ENCODE peak calls at places on chromosomes 6 and 20, in ten cellular contexts. One of them, this sample, is unnamed.

GRCh38 chr6:124655856-124656255 is 306.4 kb upstream of the RNF217 start:
- DNase-seq in adipocyte: no peak
- DNase-seq in neural progenitor cell: no peak
- DNase-seq in iris pigment epithelial cell: no peak
- DNase-seq in memory B cell: no peak
- DNase-seq in AG10803: no peak
- DNase-seq in thoracic aorta: no peak
- DNase-seq in body of pancreas: no peak
- DNase-seq in stimulated activated naive B cell treated with anti-CD40 and anti-IgM and Interleukin-4, amounts not matched to agents 10 μg/mL and 1 μg/mL and 100 μg/mL, for 72 hours: no peak
- DNase-seq in stimulated activated CD8-positive, alpha-beta memory T cell treated with anti-CD3 and anti-CD28 coated beads, Interleukin-4, amount 100 ng/mL, for 24 hours: no peak
- DNase-seq in this sample: no peak

GRCh38 chr6:51536728-51537127 is 550.7 kb downstream of the PKHD1 start:
- DNase-seq in adipocyte: no peak
- DNase-seq in neural progenitor cell: no peak
- DNase-seq in iris pigment epithelial cell: no peak
- DNase-seq in memory B cell: no peak
- DNase-seq in AG10803: no peak
- DNase-seq in thoracic aorta: no peak
- DNase-seq in body of pancreas: no peak
- DNase-seq in stimulated activated naive B cell treated with anti-CD40 and anti-IgM and Interleukin-4, amounts not matched to agents 10 μg/mL and 1 μg/mL and 100 μg/mL, for 72 hours: no peak
- DNase-seq in stimulated activated CD8-positive, alpha-beta memory T cell treated with anti-CD3 and anti-CD28 coated beads, Interleukin-4, amount 100 ng/mL, for 24 hours: no peak
- DNase-seq in this sample: no peak

GRCh38 chr20:40255368-40255767 is 433.7 kb downstream of the MAFB start:
- DNase-seq in adipocyte: peak; percentile 4
- DNase-seq in neural progenitor cell: no peak
- DNase-seq in iris pigment epithelial cell: no peak
- DNase-seq in memory B cell: no peak
- DNase-seq in AG10803: peak; percentile 70
- DNase-seq in thoracic aorta: no peak
- DNase-seq in body of pancreas: no peak
- DNase-seq in stimulated activated naive B cell treated with anti-CD40 and anti-IgM and Interleukin-4, amounts not matched to agents 10 μg/mL and 1 μg/mL and 100 μg/mL, for 72 hours: no peak
- DNase-seq in stimulated activated CD8-positive, alpha-beta memory T cell treated with anti-CD3 and anti-CD28 coated beads, Interleukin-4, amount 100 ng/mL, for 24 hours: no peak
- DNase-seq in this sample: no peak

GRCh38 chr20:31454374-31454773 is 13.9 kb downstream of the DEFB123 start:
- DNase-seq in adipocyte: no peak
- DNase-seq in neural progenitor cell: no peak
- DNase-seq in iris pigment epithelial cell: no peak
- DNase-seq in memory B cell: no peak
- DNase-seq in AG10803: no peak
- DNase-seq in thoracic aorta: no peak
- DNase-seq in body of pancreas: no peak
- DNase-seq in stimulated activated naive B cell treated with anti-CD40 and anti-IgM and Interleukin-4, amounts not matched to agents 10 μg/mL and 1 μg/mL and 100 μg/mL, for 72 hours: no peak
- DNase-seq in stimulated activated CD8-positive, alpha-beta memory T cell treated with anti-CD3 and anti-CD28 coated beads, Interleukin-4, amount 100 ng/mL, for 24 hours: no peak
- DNase-seq in this sample: no peak

GRCh38 chr20:57990396-57990987 is 238.0 kb downstream of the ANKRD60 start:
- DNase-seq in adipocyte: peak; percentile 66
- DNase-seq in neural progenitor cell: no peak
- DNase-seq in iris pigment epithelial cell: peak; percentile 12
- DNase-seq in memory B cell: no peak
- DNase-seq in AG10803: peak; percentile 86
- DNase-seq in thoracic aorta: no peak
- DNase-seq in body of pancreas: no peak
- DNase-seq in stimulated activated naive B cell treated with anti-CD40 and anti-IgM and Interleukin-4, amounts not matched to agents 10 μg/mL and 1 μg/mL and 100 μg/mL, for 72 hours: no peak
- DNase-seq in stimulated activated CD8-positive, alpha-beta memory T cell treated with anti-CD3 and anti-CD28 coated beads, Interleukin-4, amount 100 ng/mL, for 24 hours: no peak
- DNase-seq in this sample: no peak

GRCh38 chr20:44832724-44833123 is 22.4 kb upstream of the RIMS4 start:
- DNase-seq in adipocyte: peak; percentile 7
- DNase-seq in neural progenitor cell: no peak
- DNase-seq in iris pigment epithelial cell: peak; percentile 29
- DNase-seq in memory B cell: no peak
- DNase-seq in AG10803: peak; percentile 12
- DNase-seq in thoracic aorta: no peak
- DNase-seq in body of pancreas: no peak
- DNase-seq in stimulated activated naive B cell treated with anti-CD40 and anti-IgM and Interleukin-4, amounts not matched to agents 10 μg/mL and 1 μg/mL and 100 μg/mL, for 72 hours: no peak
- DNase-seq in stimulated activated CD8-positive, alpha-beta memory T cell treated with anti-CD3 and anti-CD28 coated beads, Interleukin-4, amount 100 ng/mL, for 24 hours: no peak
- DNase-seq in this sample: peak; percentile 56

GRCh38 chr20:48845000-48845399 is 17.2 kb upstream of the PREX1 start:
- DNase-seq in adipocyte: no peak
- DNase-seq in neural progenitor cell: no peak
- DNase-seq in iris pigment epithelial cell: peak; percentile 74
- DNase-seq in memory B cell: no peak
- DNase-seq in AG10803: no peak
- DNase-seq in thoracic aorta: no peak
- DNase-seq in body of pancreas: no peak
- DNase-seq in stimulated activated naive B cell treated with anti-CD40 and anti-IgM and Interleukin-4, amounts not matched to agents 10 μg/mL and 1 μg/mL and 100 μg/mL, for 72 hours: no peak
- DNase-seq in stimulated activated CD8-positive, alpha-beta memory T cell treated with anti-CD3 and anti-CD28 coated beads, Interleukin-4, amount 100 ng/mL, for 24 hours: no peak
- DNase-seq in this sample: no peak

GRCh38 chr6:85066270-85066669 is 301.9 kb upstream of the TBX18 start:
- DNase-seq in adipocyte: no peak
- DNase-seq in neural progenitor cell: no peak
- DNase-seq in iris pigment epithelial cell: no peak
- DNase-seq in memory B cell: no peak
- DNase-seq in AG10803: peak; percentile 20
- DNase-seq in thoracic aorta: no peak
- DNase-seq in body of pancreas: no peak
- DNase-seq in stimulated activated naive B cell treated with anti-CD40 and anti-IgM and Interleukin-4, amounts not matched to agents 10 μg/mL and 1 μg/mL and 100 μg/mL, for 72 hours: no peak
- DNase-seq in stimulated activated CD8-positive, alpha-beta memory T cell treated with anti-CD3 and anti-CD28 coated beads, Interleukin-4, amount 100 ng/mL, for 24 hours: no peak
- DNase-seq in this sample: no peak

GRCh38 chr6:28824793-28825731 is 98.7 kb downstream of the TRIM27 start:
- DNase-seq in adipocyte: no peak
- DNase-seq in neural progenitor cell: peak; percentile 56
- DNase-seq in iris pigment epithelial cell: peak; percentile 30
- DNase-seq in memory B cell: no peak
- DNase-seq in AG10803: no peak
- DNase-seq in thoracic aorta: no peak
- DNase-seq in body of pancreas: no peak
- DNase-seq in stimulated activated naive B cell treated with anti-CD40 and anti-IgM and Interleukin-4, amounts not matched to agents 10 μg/mL and 1 μg/mL and 100 μg/mL, for 72 hours: no peak
- DNase-seq in stimulated activated CD8-positive, alpha-beta memory T cell treated with anti-CD3 and anti-CD28 coated beads, Interleukin-4, amount 100 ng/mL, for 24 hours: no peak
- DNase-seq in this sample: peak; percentile 68

GRCh38 chr6:140988780-140989179 is 1143.9 kb upstream of the GJE1 start:
- DNase-seq in adipocyte: peak; percentile 74
- DNase-seq in neural progenitor cell: no peak
- DNase-seq in iris pigment epithelial cell: peak; percentile 63
- DNase-seq in memory B cell: no peak
- DNase-seq in AG10803: peak; percentile 36
- DNase-seq in thoracic aorta: no peak
- DNase-seq in body of pancreas: no peak
- DNase-seq in stimulated activated naive B cell treated with anti-CD40 and anti-IgM and Interleukin-4, amounts not matched to agents 10 μg/mL and 1 μg/mL and 100 μg/mL, for 72 hours: no peak
- DNase-seq in stimulated activated CD8-positive, alpha-beta memory T cell treated with anti-CD3 and anti-CD28 coated beads, Interleukin-4, amount 100 ng/mL, for 24 hours: no peak
- DNase-seq in this sample: no peak

GRCh38 chr20:46823753-46824152 is 70.9 kb upstream of the EYA2 start:
- DNase-seq in adipocyte: no peak
- DNase-seq in neural progenitor cell: no peak
- DNase-seq in iris pigment epithelial cell: no peak
- DNase-seq in memory B cell: no peak
- DNase-seq in AG10803: no peak
- DNase-seq in thoracic aorta: no peak
- DNase-seq in body of pancreas: no peak
- DNase-seq in stimulated activated naive B cell treated with anti-CD40 and anti-IgM and Interleukin-4, amounts not matched to agents 10 μg/mL and 1 μg/mL and 100 μg/mL, for 72 hours: no peak
- DNase-seq in stimulated activated CD8-positive, alpha-beta memory T cell treated with anti-CD3 and anti-CD28 coated beads, Interleukin-4, amount 100 ng/mL, for 24 hours: no peak
- DNase-seq in this sample: no peak

GRCh38 chr6:8301502-8301901 is 133.8 kb downstream of the SLC35B3 start:
- DNase-seq in adipocyte: no peak
- DNase-seq in neural progenitor cell: no peak
- DNase-seq in iris pigment epithelial cell: no peak
- DNase-seq in memory B cell: no peak
- DNase-seq in AG10803: no peak
- DNase-seq in thoracic aorta: no peak
- DNase-seq in body of pancreas: no peak
- DNase-seq in stimulated activated naive B cell treated with anti-CD40 and anti-IgM and Interleukin-4, amounts not matched to agents 10 μg/mL and 1 μg/mL and 100 μg/mL, for 72 hours: no peak
- DNase-seq in stimulated activated CD8-positive, alpha-beta memory T cell treated with anti-CD3 and anti-CD28 coated beads, Interleukin-4, amount 100 ng/mL, for 24 hours: no peak
- DNase-seq in this sample: no peak

GRCh38 chr20:56323656-56324055 is 35.1 kb upstream of the FAM210B start:
- DNase-seq in adipocyte: no peak
- DNase-seq in neural progenitor cell: no peak
- DNase-seq in iris pigment epithelial cell: no peak
- DNase-seq in memory B cell: no peak
- DNase-seq in AG10803: peak; percentile 12
- DNase-seq in thoracic aorta: no peak
- DNase-seq in body of pancreas: no peak
- DNase-seq in stimulated activated naive B cell treated with anti-CD40 and anti-IgM and Interleukin-4, amounts not matched to agents 10 μg/mL and 1 μg/mL and 100 μg/mL, for 72 hours: no peak
- DNase-seq in stimulated activated CD8-positive, alpha-beta memory T cell treated with anti-CD3 and anti-CD28 coated beads, Interleukin-4, amount 100 ng/mL, for 24 hours: no peak
- DNase-seq in this sample: no peak

GRCh38 chr6:113718588-113718987 is 138.6 kb upstream of the MARCKS start:
- DNase-seq in adipocyte: no peak
- DNase-seq in neural progenitor cell: no peak
- DNase-seq in iris pigment epithelial cell: no peak
- DNase-seq in memory B cell: no peak
- DNase-seq in AG10803: no peak
- DNase-seq in thoracic aorta: no peak
- DNase-seq in body of pancreas: no peak
- DNase-seq in stimulated activated naive B cell treated with anti-CD40 and anti-IgM and Interleukin-4, amounts not matched to agents 10 μg/mL and 1 μg/mL and 100 μg/mL, for 72 hours: no peak
- DNase-seq in stimulated activated CD8-positive, alpha-beta memory T cell treated with anti-CD3 and anti-CD28 coated beads, Interleukin-4, amount 100 ng/mL, for 24 hours: no peak
- DNase-seq in this sample: no peak

GRCh38 chr6:87012035-87012434 is 74.7 kb downstream of the HTR1E start:
- DNase-seq in adipocyte: no peak
- DNase-seq in neural progenitor cell: no peak
- DNase-seq in iris pigment epithelial cell: no peak
- DNase-seq in memory B cell: no peak
- DNase-seq in AG10803: no peak
- DNase-seq in thoracic aorta: no peak
- DNase-seq in body of pancreas: no peak
- DNase-seq in stimulated activated naive B cell treated with anti-CD40 and anti-IgM and Interleukin-4, amounts not matched to agents 10 μg/mL and 1 μg/mL and 100 μg/mL, for 72 hours: no peak
- DNase-seq in stimulated activated CD8-positive, alpha-beta memory T cell treated with anti-CD3 and anti-CD28 coated beads, Interleukin-4, amount 100 ng/mL, for 24 hours: no peak
- DNase-seq in this sample: no peak

GRCh38 chr6:683742-684440 is 9.0 kb downstream of the EXOC2 start:
- DNase-seq in adipocyte: peak; percentile 81
- DNase-seq in neural progenitor cell: peak; percentile 83
- DNase-seq in iris pigment epithelial cell: peak; percentile 79
- DNase-seq in memory B cell: no peak
- DNase-seq in AG10803: peak; percentile 74
- DNase-seq in thoracic aorta: no peak
- DNase-seq in body of pancreas: no peak
- DNase-seq in stimulated activated naive B cell treated with anti-CD40 and anti-IgM and Interleukin-4, amounts not matched to agents 10 μg/mL and 1 μg/mL and 100 μg/mL, for 72 hours: no peak
- DNase-seq in stimulated activated CD8-positive, alpha-beta memory T cell treated with anti-CD3 and anti-CD28 coated beads, Interleukin-4, amount 100 ng/mL, for 24 hours: no peak
- DNase-seq in this sample: peak; percentile 79

GRCh38 chr6:134175532-134176282 is 123.3 kb upstream of the SLC2A12 start:
- DNase-seq in adipocyte: peak; percentile 84
- DNase-seq in neural progenitor cell: peak; percentile 82
- DNase-seq in iris pigment epithelial cell: peak; percentile 78
- DNase-seq in memory B cell: no peak
- DNase-seq in AG10803: peak; percentile 71
- DNase-seq in thoracic aorta: peak; percentile 63
- DNase-seq in body of pancreas: peak; percentile 84
- DNase-seq in stimulated activated naive B cell treated with anti-CD40 and anti-IgM and Interleukin-4, amounts not matched to agents 10 μg/mL and 1 μg/mL and 100 μg/mL, for 72 hours: no peak
- DNase-seq in stimulated activated CD8-positive, alpha-beta memory T cell treated with anti-CD3 and anti-CD28 coated beads, Interleukin-4, amount 100 ng/mL, for 24 hours: no peak
- DNase-seq in this sample: peak; percentile 88

GRCh38 chr6:26183581-26184408 is 96.6 kb downstream of the HFE start:
- DNase-seq in adipocyte: peak; percentile 87
- DNase-seq in neural progenitor cell: peak; percentile 76
- DNase-seq in iris pigment epithelial cell: peak; percentile 89
- DNase-seq in memory B cell: peak; percentile 36
- DNase-seq in AG10803: peak; percentile 88
- DNase-seq in thoracic aorta: no peak
- DNase-seq in body of pancreas: peak; percentile 76
- DNase-seq in stimulated activated naive B cell treated with anti-CD40 and anti-IgM and Interleukin-4, amounts not matched to agents 10 μg/mL and 1 μg/mL and 100 μg/mL, for 72 hours: peak; percentile 72
- DNase-seq in stimulated activated CD8-positive, alpha-beta memory T cell treated with anti-CD3 and anti-CD28 coated beads, Interleukin-4, amount 100 ng/mL, for 24 hours: peak; percentile 51
- DNase-seq in this sample: peak; percentile 91

GRCh38 chr6:3885262-3886036 is 36.3 kb downstream of the FAM50B start:
- DNase-seq in adipocyte: no peak
- DNase-seq in neural progenitor cell: no peak
- DNase-seq in iris pigment epithelial cell: no peak
- DNase-seq in memory B cell: no peak
- DNase-seq in AG10803: no peak
- DNase-seq in thoracic aorta: no peak
- DNase-seq in body of pancreas: peak; percentile 71
- DNase-seq in stimulated activated naive B cell treated with anti-CD40 and anti-IgM and Interleukin-4, amounts not matched to agents 10 μg/mL and 1 μg/mL and 100 μg/mL, for 72 hours: no peak
- DNase-seq in stimulated activated CD8-positive, alpha-beta memory T cell treated with anti-CD3 and anti-CD28 coated beads, Interleukin-4, amount 100 ng/mL, for 24 hours: no peak
- DNase-seq in this sample: peak; percentile 78

GRCh38 chr20:62618622-62619529 is 23.4 kb upstream of the SLCO4A1 start:
- DNase-seq in adipocyte: no peak
- DNase-seq in neural progenitor cell: peak; percentile 46
- DNase-seq in iris pigment epithelial cell: no peak
- DNase-seq in memory B cell: no peak
- DNase-seq in AG10803: no peak
- DNase-seq in thoracic aorta: no peak
- DNase-seq in body of pancreas: no peak
- DNase-seq in stimulated activated naive B cell treated with anti-CD40 and anti-IgM and Interleukin-4, amounts not matched to agents 10 μg/mL and 1 μg/mL and 100 μg/mL, for 72 hours: peak; percentile 69
- DNase-seq in stimulated activated CD8-positive, alpha-beta memory T cell treated with anti-CD3 and anti-CD28 coated beads, Interleukin-4, amount 100 ng/mL, for 24 hours: peak; percentile 43
- DNase-seq in this sample: no peak

GRCh38 chr6:26534681-26535465 is 3.3 kb upstream of the HMGN4 start:
- DNase-seq in adipocyte: no peak
- DNase-seq in neural progenitor cell: peak; percentile 47
- DNase-seq in iris pigment epithelial cell: no peak
- DNase-seq in memory B cell: no peak
- DNase-seq in AG10803: no peak
- DNase-seq in thoracic aorta: no peak
- DNase-seq in body of pancreas: peak; percentile 71
- DNase-seq in stimulated activated naive B cell treated with anti-CD40 and anti-IgM and Interleukin-4, amounts not matched to agents 10 μg/mL and 1 μg/mL and 100 μg/mL, for 72 hours: no peak
- DNase-seq in stimulated activated CD8-positive, alpha-beta memory T cell treated with anti-CD3 and anti-CD28 coated beads, Interleukin-4, amount 100 ng/mL, for 24 hours: no peak
- DNase-seq in this sample: no peak

GRCh38 chr6:73695619-73696421 is at the start of gene CD109:
- DNase-seq in adipocyte: peak; percentile 79
- DNase-seq in neural progenitor cell: peak; percentile 77
- DNase-seq in iris pigment epithelial cell: peak; percentile 77
- DNase-seq in memory B cell: no peak
- DNase-seq in AG10803: peak; percentile 81
- DNase-seq in thoracic aorta: no peak
- DNase-seq in body of pancreas: peak; percentile 14
- DNase-seq in stimulated activated naive B cell treated with anti-CD40 and anti-IgM and Interleukin-4, amounts not matched to agents 10 μg/mL and 1 μg/mL and 100 μg/mL, for 72 hours: peak; percentile 61
- DNase-seq in stimulated activated CD8-positive, alpha-beta memory T cell treated with anti-CD3 and anti-CD28 coated beads, Interleukin-4, amount 100 ng/mL, for 24 hours: peak; percentile 60
- DNase-seq in this sample: peak; percentile 87

GRCh38 chr6:157066781-157067491 is 256.4 kb downstream of the TMEM242 start:
- DNase-seq in adipocyte: no peak
- DNase-seq in neural progenitor cell: no peak
- DNase-seq in iris pigment epithelial cell: peak; percentile 26
- DNase-seq in memory B cell: no peak
- DNase-seq in AG10803: no peak
- DNase-seq in thoracic aorta: no peak
- DNase-seq in body of pancreas: no peak
- DNase-seq in stimulated activated naive B cell treated with anti-CD40 and anti-IgM and Interleukin-4, amounts not matched to agents 10 μg/mL and 1 μg/mL and 100 μg/mL, for 72 hours: no peak
- DNase-seq in stimulated activated CD8-positive, alpha-beta memory T cell treated with anti-CD3 and anti-CD28 coated beads, Interleukin-4, amount 100 ng/mL, for 24 hours: no peak
- DNase-seq in this sample: no peak

GRCh38 chr6:169450097-169450496 is 196.5 kb upstream of the THBS2 start:
- DNase-seq in adipocyte: no peak
- DNase-seq in neural progenitor cell: peak; percentile 36
- DNase-seq in iris pigment epithelial cell: no peak
- DNase-seq in memory B cell: no peak
- DNase-seq in AG10803: no peak
- DNase-seq in thoracic aorta: no peak
- DNase-seq in body of pancreas: no peak
- DNase-seq in stimulated activated naive B cell treated with anti-CD40 and anti-IgM and Interleukin-4, amounts not matched to agents 10 μg/mL and 1 μg/mL and 100 μg/mL, for 72 hours: no peak
- DNase-seq in stimulated activated CD8-positive, alpha-beta memory T cell treated with anti-CD3 and anti-CD28 coated beads, Interleukin-4, amount 100 ng/mL, for 24 hours: no peak
- DNase-seq in this sample: peak; percentile 55

GRCh38 chr6:1554241-1554880 is 55.4 kb upstream of the FOXC1 start:
- DNase-seq in adipocyte: no peak
- DNase-seq in neural progenitor cell: peak; percentile 16
- DNase-seq in iris pigment epithelial cell: peak; percentile 52
- DNase-seq in memory B cell: no peak
- DNase-seq in AG10803: peak; percentile 41
- DNase-seq in thoracic aorta: no peak
- DNase-seq in body of pancreas: no peak
- DNase-seq in stimulated activated naive B cell treated with anti-CD40 and anti-IgM and Interleukin-4, amounts not matched to agents 10 μg/mL and 1 μg/mL and 100 μg/mL, for 72 hours: peak; percentile 18
- DNase-seq in stimulated activated CD8-positive, alpha-beta memory T cell treated with anti-CD3 and anti-CD28 coated beads, Interleukin-4, amount 100 ng/mL, for 24 hours: no peak
- DNase-seq in this sample: no peak

GRCh38 chr20:14383326-14383725 is 45.9 kb upstream of the FLRT3 start:
- DNase-seq in adipocyte: no peak
- DNase-seq in neural progenitor cell: no peak
- DNase-seq in iris pigment epithelial cell: no peak
- DNase-seq in memory B cell: no peak
- DNase-seq in AG10803: no peak
- DNase-seq in thoracic aorta: no peak
- DNase-seq in body of pancreas: no peak
- DNase-seq in stimulated activated naive B cell treated with anti-CD40 and anti-IgM and Interleukin-4, amounts not matched to agents 10 μg/mL and 1 μg/mL and 100 μg/mL, for 72 hours: no peak
- DNase-seq in stimulated activated CD8-positive, alpha-beta memory T cell treated with anti-CD3 and anti-CD28 coated beads, Interleukin-4, amount 100 ng/mL, for 24 hours: no peak
- DNase-seq in this sample: no peak

GRCh38 chr6:77124604-77125003 is 338.7 kb downstream of the HTR1B start:
- DNase-seq in adipocyte: peak; percentile 14
- DNase-seq in neural progenitor cell: no peak
- DNase-seq in iris pigment epithelial cell: peak; percentile 73
- DNase-seq in memory B cell: no peak
- DNase-seq in AG10803: no peak
- DNase-seq in thoracic aorta: no peak
- DNase-seq in body of pancreas: no peak
- DNase-seq in stimulated activated naive B cell treated with anti-CD40 and anti-IgM and Interleukin-4, amounts not matched to agents 10 μg/mL and 1 μg/mL and 100 μg/mL, for 72 hours: no peak
- DNase-seq in stimulated activated CD8-positive, alpha-beta memory T cell treated with anti-CD3 and anti-CD28 coated beads, Interleukin-4, amount 100 ng/mL, for 24 hours: no peak
- DNase-seq in this sample: no peak

GRCh38 chr6:101224751-101225150 is 168.8 kb upstream of the GRIK2 start:
- DNase-seq in adipocyte: no peak
- DNase-seq in neural progenitor cell: no peak
- DNase-seq in iris pigment epithelial cell: no peak
- DNase-seq in memory B cell: no peak
- DNase-seq in AG10803: no peak
- DNase-seq in thoracic aorta: no peak
- DNase-seq in body of pancreas: no peak
- DNase-seq in stimulated activated naive B cell treated with anti-CD40 and anti-IgM and Interleukin-4, amounts not matched to agents 10 μg/mL and 1 μg/mL and 100 μg/mL, for 72 hours: no peak
- DNase-seq in stimulated activated CD8-positive, alpha-beta memory T cell treated with anti-CD3 and anti-CD28 coated beads, Interleukin-4, amount 100 ng/mL, for 24 hours: no peak
- DNase-seq in this sample: no peak